ENCODE peak calls at places on chromosome 21, in nine cellular contexts. W, U, J, F, N, K, G, B and S are unnamed samples.

GRCh38 chr21:38181101-38181500 is 75.7 kb upstream of the KCNJ15 start:
- DNase-seq in B (no peak), K (no peak), J (no peak), F (no peak), W (no peak), N (no peak), U (no peak), G (no peak), S (no peak)

GRCh38 chr21:27756191-27756590 is 789.3 kb upstream of the ADAMTS5 start:
- DNase-seq in J (no peak), K (no peak), U (no peak), F (no peak), G (no peak), N (no peak), W (no peak), B (no peak), S (no peak)

GRCh38 chr21:42309753-42310213 is 5.4 kb downstream of the TFF3 start:
- DNase-seq in B (peak), F (peak), N (no peak), K (peak), U (peak), J (peak), W (peak), G (peak), S (peak)

GRCh38 chr21:27841084-27841483 is 874.2 kb upstream of the ADAMTS5 start:
- DNase-seq in N (no peak), J (no peak), U (no peak), K (no peak), G (no peak), W (no peak), F (no peak), B (no peak), S (no peak)

GRCh38 chr21:38813554-38813953 is 7.8 kb downstream of the ETS2 start:
- DNase-seq in N (no peak), F (no peak), U (no peak), W (no peak), G (no peak), B (no peak), K (no peak), J (no peak), S (no peak)

GRCh38 chr21:44571296-44571695 is 2.2 kb upstream of the KRTAP10-4 start:
- DNase-seq in N (no peak), J (no peak), B (no peak), G (no peak), K (no peak), U (no peak), W (no peak), F (no peak), S (no peak)

GRCh38 chr21:24197956-24198355 is 1409.3 kb downstream of the MRPL39 start:
- DNase-seq in U (no peak), W (no peak), J (no peak), K (no peak), N (no peak), G (no peak), B (no peak), F (no peak), S (no peak)

GRCh38 chr21:38323721-38324591 is 67.2 kb downstream of the KCNJ15 start:
- DNase-seq in B (no peak), U (no peak), G (no peak), N (no peak), K (no peak), W (no peak), J (peak), F (peak), S (no peak)

GRCh38 chr21:26945916-26946315 is 21.0 kb downstream of the ADAMTS5 start:
- DNase-seq in B (no peak), W (no peak), U (no peak), J (no peak), F (no peak), K (peak), N (no peak), G (no peak), S (no peak)

GRCh38 chr21:16870116-16870515 is 642.7 kb upstream of the CXADR start:
- DNase-seq in G (no peak), U (no peak), F (peak), N (no peak), K (no peak), B (no peak), W (no peak), J (no peak), S (no peak)

GRCh38 chr21:43206231-43207042 is 37.6 kb downstream of the CRYAA start:
- DNase-seq in J (no peak), U (no peak), K (peak), W (no peak), N (peak), G (no peak), B (no peak), F (no peak), S (no peak)

GRCh38 chr21:15219866-15220265 is 155.1 kb upstream of the NRIP1 start:
- DNase-seq in B (no peak), G (no peak), F (no peak), J (no peak), K (no peak), N (no peak), U (no peak), W (no peak), S (no peak)

GRCh38 chr21:42741056-42741455 is 87.6 kb downstream of the PDE9A start:
- DNase-seq in J (no peak), N (no peak), F (no peak), G (no peak), B (no peak), U (no peak), K (no peak), W (no peak), S (no peak)

GRCh38 chr21:41973861-41974751 is 20.3 kb upstream of the C2CD2 start:
- DNase-seq in G (no peak), U (no peak), J (no peak), B (no peak), K (no peak), N (no peak), W (peak), F (no peak), S (no peak)

GRCh38 chr21:46000182-46000730 is 18.7 kb downstream of the COL6A1 start:
- DNase-seq in N (no peak), U (no peak), W (no peak), K (peak), J (no peak), G (peak), B (no peak), F (no peak), S (no peak)

GRCh38 chr21:45098867-45099266 is 24.5 kb downstream of the ADARB1 start:
- DNase-seq in B (no peak), U (no peak), N (no peak), F (peak), K (no peak), G (no peak), W (peak), J (peak), S (no peak)

GRCh38 chr21:45390831-45391742 is 13.9 kb upstream of the COL18A1 start:
- DNase-seq in U (no peak), J (no peak), K (peak), F (no peak), B (no peak), N (peak), G (no peak), W (no peak), S (no peak)

GRCh38 chr21:36164427-36164784 is 7.8 kb downstream of the DOP1B start:
- DNase-seq in J (no peak), K (no peak), W (no peak), N (no peak), F (peak), U (no peak), B (no peak), G (no peak), S (no peak)

GRCh38 chr21:15221799-15222386 is 157.1 kb upstream of the NRIP1 start:
- DNase-seq in K (no peak), W (no peak), F (peak), N (no peak), U (peak), G (no peak), B (no peak), J (peak), S (no peak)

GRCh38 chr21:41321211-41321907 is 4.8 kb downstream of the FAM3B start:
- DNase-seq in B (no peak), N (no peak), U (no peak), F (no peak), K (no peak), G (peak), W (no peak), J (no peak), S (no peak)

GRCh38 chr21:42107881-42108553 is 36.9 kb downstream of the UMODL1 start:
- DNase-seq in K (no peak), N (peak), F (peak), J (peak), G (peak), B (no peak), W (peak), U (peak), S (no peak)